ENCODE peak calls at places on chromosomes 1 and 21, in nine cellular contexts. T, E, Q, K, W, F, S, D and B are unnamed samples.

GRCh38 chr1:26045712-26046312 is at the start of gene SLC30A2:
- DNase-seq in T (no peak), E (no peak), Q (no peak), K (peak), W (no peak), F (no peak), S (no peak), D (no peak), B (no peak)

GRCh38 chr21:38438476-38438893 is 59.8 kb downstream of the ERG start:
- DNase-seq in T (no peak), E (peak), Q (no peak), K (peak), W (no peak), F (no peak), S (no peak), D (peak), B (no peak)

GRCh38 chr1:214552174-214552608 is 789 bp upstream of the PTPN14 start:
- DNase-seq in T (no peak), E (peak), Q (no peak), K (peak), W (peak), F (no peak), S (no peak), D (peak), B (peak)

GRCh38 chr1:93616221-93616995 is 65.2 kb downstream of the BCAR3 start:
- DNase-seq in T (no peak), E (no peak), Q (no peak), K (peak), W (no peak), F (no peak), S (no peak), D (no peak), B (no peak)

GRCh38 chr1:152110860-152111514 is 4.3 kb downstream of the TCHH start:
- DNase-seq in T (no peak), E (peak), Q (peak), K (peak), W (peak), F (no peak), S (no peak), D (peak), B (peak)

GRCh38 chr1:27517305-27517704 is 27.3 kb upstream of the WASF2 start:
- DNase-seq in T (no peak), E (no peak), Q (no peak), K (no peak), W (peak), F (no peak), S (no peak), D (no peak), B (no peak)

GRCh38 chr1:55420866-55421265 is 205.7 kb upstream of the USP24 start:
- DNase-seq in T (no peak), E (peak), Q (no peak), K (peak), W (no peak), F (no peak), S (no peak), D (no peak), B (no peak)

GRCh38 chr1:84008631-84009030 is 9.7 kb upstream of the TTLL7 start:
- DNase-seq in T (no peak), E (no peak), Q (no peak), K (no peak), W (no peak), F (no peak), S (no peak), D (no peak), B (no peak)

GRCh38 chr1:57258616-57259330 is 165.1 kb downstream of the DAB1 start:
- DNase-seq in T (no peak), E (no peak), Q (no peak), K (peak), W (no peak), F (no peak), S (no peak), D (no peak), B (no peak)

GRCh38 chr21:34530264-34530663 is 18.3 kb upstream of the KCNE1 start:
- DNase-seq in T (no peak), E (peak), Q (no peak), K (peak), W (no peak), F (no peak), S (no peak), D (no peak), B (no peak)

GRCh38 chr1:164320780-164321683 is 238.0 kb upstream of the PBX1 start:
- DNase-seq in T (no peak), E (peak), Q (no peak), K (peak), W (no peak), F (no peak), S (peak), D (no peak), B (peak)

GRCh38 chr21:34179204-34179935 is 106.0 kb downstream of the MRPS6 start:
- DNase-seq in T (no peak), E (no peak), Q (no peak), K (no peak), W (no peak), F (no peak), S (no peak), D (no peak), B (no peak)

GRCh38 chr1:89739013-89739843 is 81.6 kb upstream of the LRRC8D start:
- DNase-seq in T (no peak), E (peak), Q (peak), K (peak), W (no peak), F (no peak), S (no peak), D (no peak), B (no peak)

GRCh38 chr1:85571830-85572229 is 8.7 kb upstream of the CCN1 start:
- DNase-seq in T (no peak), E (no peak), Q (no peak), K (no peak), W (no peak), F (no peak), S (no peak), D (no peak), B (no peak)

GRCh38 chr1:41807390-41807789 is 111.3 kb downstream of the HIVEP3 start:
- DNase-seq in T (no peak), E (no peak), Q (no peak), K (no peak), W (no peak), F (no peak), S (no peak), D (no peak), B (no peak)

GRCh38 chr1:174165471-174166137 is 6.3 kb downstream of the RABGAP1L start:
- DNase-seq in T (no peak), E (no peak), Q (no peak), K (peak), W (no peak), F (no peak), S (no peak), D (no peak), B (no peak)

GRCh38 chr1:221756830-221757551 is 15.1 kb upstream of the DUSP10 start:
- DNase-seq in T (no peak), E (no peak), Q (no peak), K (peak), W (no peak), F (no peak), S (no peak), D (no peak), B (no peak)

GRCh38 chr1:200380589-200381021 is 29.2 kb downstream of the ZNF281 start:
- DNase-seq in T (no peak), E (no peak), Q (peak), K (no peak), W (no peak), F (no peak), S (no peak), D (no peak), B (no peak)

GRCh38 chr21:43906585-43907370 is 41.8 kb downstream of the AGPAT3 start:
- DNase-seq in T (no peak), E (no peak), Q (no peak), K (no peak), W (no peak), F (no peak), S (peak), D (no peak), B (no peak)

GRCh38 chr21:38918629-38919346 is 113.1 kb downstream of the ETS2 start:
- DNase-seq in T (no peak), E (no peak), Q (no peak), K (no peak), W (peak), F (no peak), S (no peak), D (no peak), B (no peak)

GRCh38 chr1:24898152-24898908 is 31.7 kb downstream of the RUNX3 start:
- DNase-seq in T (no peak), E (peak), Q (peak), K (peak), W (peak), F (no peak), S (peak), D (no peak), B (peak)

GRCh38 chr21:36547464-36547863 is 67.5 kb upstream of the CLDN14 start:
- DNase-seq in T (no peak), E (no peak), Q (no peak), K (no peak), W (no peak), F (no peak), S (no peak), D (no peak), B (no peak)

GRCh38 chr1:27106561-27107323 is 48.2 kb downstream of the SLC9A1 start:
- DNase-seq in T (no peak), E (no peak), Q (no peak), K (no peak), W (no peak), F (no peak), S (no peak), D (no peak), B (peak)

GRCh38 chr1:172120381-172120780 is 279.1 kb downstream of the DNM3 start:
- DNase-seq in T (no peak), E (no peak), Q (no peak), K (no peak), W (no peak), F (no peak), S (no peak), D (no peak), B (no peak)

GRCh38 chr1:92259350-92259749 is 39.4 kb downstream of the GLMN start:
- DNase-seq in T (no peak), E (peak), Q (no peak), K (peak), W (no peak), F (no peak), S (no peak), D (no peak), B (no peak)

GRCh38 chr1:54052470-54052933 is 502 bp downstream of the TMEM59 start:
- DNase-seq in T (peak), E (no peak), Q (peak), K (peak), W (peak), F (no peak), S (no peak), D (no peak), B (peak)

GRCh38 chr1:171107257-171107940 is 16.7 kb downstream of the FMO3 start:
- DNase-seq in T (no peak), E (peak), Q (no peak), K (no peak), W (no peak), F (no peak), S (no peak), D (no peak), B (no peak)

GRCh38 chr21:18443686-18444085 is 40.1 kb upstream of the TMPRSS15 start:
- DNase-seq in T (no peak), E (no peak), Q (no peak), K (no peak), W (no peak), F (no peak), S (no peak), D (no peak), B (no peak)

GRCh38 chr1:160400646-160401486 is 502 bp downstream of the VANGL2 start:
- DNase-seq in T (no peak), E (no peak), Q (no peak), K (no peak), W (no peak), F (no peak), S (peak), D (no peak), B (peak)

GRCh38 chr1:100441651-100442050 is 89.3 kb downstream of the CDC14A start:
- DNase-seq in T (no peak), E (no peak), Q (no peak), K (no peak), W (no peak), F (no peak), S (no peak), D (no peak), B (no peak)

GRCh38 chr1:85148524-85149250 is 52.1 kb downstream of the SYDE2 start:
- DNase-seq in T (no peak), E (peak), Q (no peak), K (peak), W (no peak), F (no peak), S (no peak), D (no peak), B (peak)

GRCh38 chr1:117599822-117600221 is 6.0 kb upstream of the TENT5C start:
- DNase-seq in T (no peak), E (no peak), Q (no peak), K (no peak), W (no peak), F (no peak), S (no peak), D (no peak), B (no peak)

GRCh38 chr1:155320661-155321576 is at the start of gene RUSC1:
- DNase-seq in T (peak), E (peak), Q (peak), K (peak), W (no peak), F (peak), S (peak), D (peak), B (peak)

GRCh38 chr1:66364578-66365391 is 169.2 kb upstream of the SGIP1 start:
- DNase-seq in T (no peak), E (no peak), Q (no peak), K (peak), W (no peak), F (no peak), S (no peak), D (no peak), B (no peak)

GRCh38 chr1:232283864-232284263 is 346.1 kb downstream of the SIPA1L2 start:
- DNase-seq in T (no peak), E (no peak), Q (no peak), K (no peak), W (no peak), F (no peak), S (no peak), D (no peak), B (peak)

GRCh38 chr1:222926566-222926965 is 111.7 kb downstream of the DISP1 start:
- DNase-seq in T (no peak), E (peak), Q (no peak), K (peak), W (no peak), F (no peak), S (no peak), D (no peak), B (no peak)